ENCODE peak calls at places on chromosomes 5 and 9, in ten cellular contexts. One of them, this sample, is unnamed.

GRCh38 chr5:142960309-142960696 is 190.1 kb downstream of the ARHGAP26 start:
- DNase-seq in lower lobe of right lung: no peak
- DNase-seq in fibroblast of villous mesenchyme: peak
- DNase-seq in cardiac fibroblast: peak
- DNase-seq in CD8-positive, alpha-beta T cell: no peak
- DNase-seq in sigmoid colon: no peak
- DNase-seq in cardiac muscle cell: no peak
- DNase-seq in brain microvascular endothelial cell: peak
- DNase-seq in heart left ventricle: no peak
- DNase-seq in progenitor cell of endocrine pancreas: no peak
- DNase-seq in this sample: peak

GRCh38 chr5:177492841-177493240 is 4.6 kb downstream of the PDLIM7 start:
- DNase-seq in lower lobe of right lung: no peak
- DNase-seq in fibroblast of villous mesenchyme: no peak
- DNase-seq in cardiac fibroblast: no peak
- DNase-seq in CD8-positive, alpha-beta T cell: no peak
- DNase-seq in sigmoid colon: no peak
- DNase-seq in cardiac muscle cell: no peak
- DNase-seq in brain microvascular endothelial cell: no peak
- DNase-seq in heart left ventricle: no peak
- DNase-seq in progenitor cell of endocrine pancreas: no peak
- DNase-seq in this sample: no peak

GRCh38 chr5:170517411-170517810 is 13.6 kb downstream of the KCNIP1 start:
- DNase-seq in lower lobe of right lung: no peak
- DNase-seq in fibroblast of villous mesenchyme: no peak
- DNase-seq in cardiac fibroblast: no peak
- DNase-seq in CD8-positive, alpha-beta T cell: no peak
- DNase-seq in sigmoid colon: no peak
- DNase-seq in cardiac muscle cell: no peak
- DNase-seq in brain microvascular endothelial cell: no peak
- DNase-seq in heart left ventricle: no peak
- DNase-seq in progenitor cell of endocrine pancreas: no peak
- DNase-seq in this sample: no peak

GRCh38 chr9:77807295-77807694 is 159.2 kb upstream of the GNA14 start:
- DNase-seq in lower lobe of right lung: no peak
- DNase-seq in fibroblast of villous mesenchyme: peak
- DNase-seq in cardiac fibroblast: peak
- DNase-seq in CD8-positive, alpha-beta T cell: no peak
- DNase-seq in sigmoid colon: no peak
- DNase-seq in cardiac muscle cell: no peak
- DNase-seq in brain microvascular endothelial cell: peak
- DNase-seq in heart left ventricle: no peak
- DNase-seq in progenitor cell of endocrine pancreas: no peak
- DNase-seq in this sample: no peak

GRCh38 chr5:165579911-165580310 is 2074.5 kb downstream of the MAT2B start:
- DNase-seq in lower lobe of right lung: no peak
- DNase-seq in fibroblast of villous mesenchyme: peak
- DNase-seq in cardiac fibroblast: peak
- DNase-seq in CD8-positive, alpha-beta T cell: no peak
- DNase-seq in sigmoid colon: no peak
- DNase-seq in cardiac muscle cell: no peak
- DNase-seq in brain microvascular endothelial cell: no peak
- DNase-seq in heart left ventricle: no peak
- DNase-seq in progenitor cell of endocrine pancreas: no peak
- DNase-seq in this sample: no peak

GRCh38 chr5:45741110-45741509 is 44.9 kb upstream of the HCN1 start:
- DNase-seq in lower lobe of right lung: no peak
- DNase-seq in fibroblast of villous mesenchyme: no peak
- DNase-seq in cardiac fibroblast: no peak
- DNase-seq in CD8-positive, alpha-beta T cell: no peak
- DNase-seq in sigmoid colon: no peak
- DNase-seq in cardiac muscle cell: peak
- DNase-seq in brain microvascular endothelial cell: no peak
- DNase-seq in heart left ventricle: no peak
- DNase-seq in progenitor cell of endocrine pancreas: no peak
- DNase-seq in this sample: no peak

GRCh38 chr9:112765281-112765680 is 14.7 kb downstream of the SNX30 start:
- DNase-seq in lower lobe of right lung: no peak
- DNase-seq in fibroblast of villous mesenchyme: no peak
- DNase-seq in cardiac fibroblast: no peak
- DNase-seq in CD8-positive, alpha-beta T cell: no peak
- DNase-seq in sigmoid colon: no peak
- DNase-seq in cardiac muscle cell: no peak
- DNase-seq in brain microvascular endothelial cell: no peak
- DNase-seq in heart left ventricle: no peak
- DNase-seq in progenitor cell of endocrine pancreas: no peak
- DNase-seq in this sample: no peak

GRCh38 chr5:172788771-172789686 is 18.0 kb upstream of the DUSP1 start:
- DNase-seq in lower lobe of right lung: peak
- DNase-seq in fibroblast of villous mesenchyme: peak
- DNase-seq in cardiac fibroblast: peak
- DNase-seq in CD8-positive, alpha-beta T cell: no peak
- DNase-seq in sigmoid colon: peak
- DNase-seq in cardiac muscle cell: peak
- DNase-seq in brain microvascular endothelial cell: no peak
- DNase-seq in heart left ventricle: no peak
- DNase-seq in progenitor cell of endocrine pancreas: no peak
- DNase-seq in this sample: peak

DNA sequence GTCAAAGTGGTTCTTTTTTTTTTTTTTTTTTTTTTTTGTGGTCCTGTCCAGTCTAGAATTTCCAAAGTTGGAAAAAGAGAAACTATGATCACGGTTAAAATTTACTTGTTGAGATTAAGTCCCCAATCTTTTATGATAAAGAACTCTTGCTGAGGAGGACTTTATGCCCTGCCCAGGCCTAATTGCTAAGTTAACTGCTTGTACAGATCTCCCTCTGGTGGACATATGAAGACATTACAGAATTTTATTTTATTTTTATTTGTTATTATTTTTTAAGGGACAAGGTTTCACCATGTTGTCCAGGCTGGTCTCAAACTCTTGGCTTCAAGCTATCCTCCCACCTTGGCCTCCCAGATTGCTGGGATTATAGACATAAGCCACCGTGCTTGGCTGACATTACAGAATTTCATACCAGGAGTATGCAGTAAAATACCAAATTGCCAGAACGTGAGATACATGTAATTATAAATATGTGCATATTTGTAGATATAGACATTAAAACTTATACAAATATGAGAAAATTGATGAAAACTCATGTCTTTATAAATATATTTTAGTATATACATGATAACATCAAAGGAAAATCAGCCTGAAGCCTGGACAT is 91.2 kb downstream of the RFK start:
- DNase-seq in lower lobe of right lung: no peak
- DNase-seq in fibroblast of villous mesenchyme: peak
- DNase-seq in cardiac fibroblast: peak
- DNase-seq in CD8-positive, alpha-beta T cell: no peak
- DNase-seq in sigmoid colon: no peak
- DNase-seq in cardiac muscle cell: peak
- DNase-seq in brain microvascular endothelial cell: peak
- DNase-seq in heart left ventricle: no peak
- DNase-seq in progenitor cell of endocrine pancreas: no peak
- DNase-seq in this sample: peak
- TF ChIP-seq CTCF in lower lobe of right lung: peak
- TF ChIP-seq CTCF in fibroblast of villous mesenchyme: peak
- TF ChIP-seq CTCF in cardiac fibroblast: peak
- TF ChIP-seq CTCF in CD8-positive, alpha-beta T cell: peak
- TF ChIP-seq CTCF in sigmoid colon: peak
- TF ChIP-seq CTCF in cardiac muscle cell: peak
- TF ChIP-seq CTCF in brain microvascular endothelial cell: peak
- TF ChIP-seq CTCF in heart left ventricle: peak
- TF ChIP-seq CTCF in progenitor cell of endocrine pancreas: peak
- TF ChIP-seq CTCF in this sample: peak

DNA sequence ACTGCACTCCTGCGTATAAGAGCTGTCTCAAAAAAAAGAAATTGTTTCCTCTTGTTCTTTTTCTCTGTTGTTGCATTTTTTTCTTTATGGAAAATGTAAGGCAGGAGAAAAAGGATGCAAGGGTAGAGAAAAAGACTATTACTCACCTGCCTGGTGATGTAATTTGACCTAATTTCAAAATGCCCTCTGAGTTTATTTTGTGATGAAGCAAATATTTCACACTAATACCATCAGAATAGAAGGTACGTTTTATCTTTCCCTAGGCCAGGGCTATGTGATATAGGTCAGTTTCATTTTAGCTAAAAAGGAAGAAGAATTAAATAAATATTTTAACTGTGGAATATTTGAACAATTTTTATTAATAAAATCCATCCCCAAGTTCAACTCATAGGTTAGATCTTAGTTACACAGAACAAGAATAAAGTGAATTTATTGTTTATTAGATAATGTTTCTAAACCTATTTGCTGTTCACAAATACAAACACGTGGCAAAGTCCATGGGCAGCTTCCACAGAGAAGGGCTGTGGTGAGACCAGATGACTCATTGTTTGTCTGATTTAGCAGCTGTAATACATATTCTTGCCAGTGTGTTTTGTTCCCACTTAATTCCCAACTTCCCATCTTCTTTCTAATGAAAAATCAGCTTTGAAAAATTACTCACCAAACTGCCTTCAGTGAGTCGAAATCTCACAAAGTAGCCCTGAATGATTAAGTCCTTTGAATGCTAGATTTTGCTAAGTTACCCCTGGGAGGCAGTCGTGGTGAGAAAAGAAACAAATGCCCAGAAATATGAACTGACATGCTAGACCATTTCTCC is 52.8 kb upstream of the CCDC112 start:
- DNase-seq in lower lobe of right lung: no peak
- DNase-seq in fibroblast of villous mesenchyme: peak
- DNase-seq in cardiac fibroblast: peak
- DNase-seq in CD8-positive, alpha-beta T cell: no peak
- DNase-seq in sigmoid colon: no peak
- DNase-seq in cardiac muscle cell: no peak
- DNase-seq in brain microvascular endothelial cell: peak
- DNase-seq in heart left ventricle: peak
- DNase-seq in progenitor cell of endocrine pancreas: no peak
- DNase-seq in this sample: no peak
- TF ChIP-seq CTCF in lower lobe of right lung: no peak
- TF ChIP-seq CTCF in fibroblast of villous mesenchyme: no peak
- TF ChIP-seq CTCF in cardiac fibroblast: peak
- TF ChIP-seq CTCF in CD8-positive, alpha-beta T cell: no peak
- TF ChIP-seq CTCF in sigmoid colon: no peak
- TF ChIP-seq CTCF in cardiac muscle cell: peak
- TF ChIP-seq CTCF in brain microvascular endothelial cell: no peak
- TF ChIP-seq CTCF in heart left ventricle: no peak
- TF ChIP-seq CTCF in progenitor cell of endocrine pancreas: no peak
- TF ChIP-seq CTCF in this sample: no peak

GRCh38 chr5:116289276-116289675 is 204.5 kb downstream of the COMMD10 start:
- DNase-seq in lower lobe of right lung: no peak
- DNase-seq in fibroblast of villous mesenchyme: no peak
- DNase-seq in cardiac fibroblast: no peak
- DNase-seq in CD8-positive, alpha-beta T cell: no peak
- DNase-seq in sigmoid colon: no peak
- DNase-seq in cardiac muscle cell: no peak
- DNase-seq in brain microvascular endothelial cell: no peak
- DNase-seq in heart left ventricle: no peak
- DNase-seq in progenitor cell of endocrine pancreas: no peak
- DNase-seq in this sample: no peak
- TF ChIP-seq CTCF in lower lobe of right lung: no peak
- TF ChIP-seq CTCF in fibroblast of villous mesenchyme: peak
- TF ChIP-seq CTCF in cardiac fibroblast: peak
- TF ChIP-seq CTCF in CD8-positive, alpha-beta T cell: no peak
- TF ChIP-seq CTCF in sigmoid colon: no peak
- TF ChIP-seq CTCF in cardiac muscle cell: no peak
- TF ChIP-seq CTCF in brain microvascular endothelial cell: peak
- TF ChIP-seq CTCF in heart left ventricle: no peak
- TF ChIP-seq CTCF in progenitor cell of endocrine pancreas: no peak
- TF ChIP-seq CTCF in this sample: no peak

GRCh38 chr9:21415492-21416267 is 6.8 kb downstream of the IFNA8 start:
- DNase-seq in lower lobe of right lung: no peak
- DNase-seq in fibroblast of villous mesenchyme: peak
- DNase-seq in cardiac fibroblast: no peak
- DNase-seq in CD8-positive, alpha-beta T cell: no peak
- DNase-seq in sigmoid colon: no peak
- DNase-seq in cardiac muscle cell: no peak
- DNase-seq in brain microvascular endothelial cell: no peak
- DNase-seq in heart left ventricle: no peak
- DNase-seq in progenitor cell of endocrine pancreas: no peak
- DNase-seq in this sample: no peak

GRCh38 chr9:21414220-21414940 is 5.5 kb downstream of the IFNA8 start:
- DNase-seq in lower lobe of right lung: no peak
- DNase-seq in fibroblast of villous mesenchyme: no peak
- DNase-seq in cardiac fibroblast: no peak
- DNase-seq in CD8-positive, alpha-beta T cell: no peak
- DNase-seq in sigmoid colon: no peak
- DNase-seq in cardiac muscle cell: no peak
- DNase-seq in brain microvascular endothelial cell: no peak
- DNase-seq in heart left ventricle: no peak
- DNase-seq in progenitor cell of endocrine pancreas: no peak
- DNase-seq in this sample: no peak

GRCh38 chr9:21412109-21412508 is 3.2 kb downstream of the IFNA8 start:
- DNase-seq in lower lobe of right lung: no peak
- DNase-seq in fibroblast of villous mesenchyme: no peak
- DNase-seq in cardiac fibroblast: no peak
- DNase-seq in CD8-positive, alpha-beta T cell: no peak
- DNase-seq in sigmoid colon: no peak
- DNase-seq in cardiac muscle cell: no peak
- DNase-seq in brain microvascular endothelial cell: no peak
- DNase-seq in heart left ventricle: no peak
- DNase-seq in progenitor cell of endocrine pancreas: no peak
- DNase-seq in this sample: no peak

GRCh38 chr9:21408817-21409216 is at the start of gene IFNA8:
- DNase-seq in lower lobe of right lung: no peak
- DNase-seq in fibroblast of villous mesenchyme: no peak
- DNase-seq in cardiac fibroblast: no peak
- DNase-seq in CD8-positive, alpha-beta T cell: no peak
- DNase-seq in sigmoid colon: no peak
- DNase-seq in cardiac muscle cell: no peak
- DNase-seq in brain microvascular endothelial cell: no peak
- DNase-seq in heart left ventricle: no peak
- DNase-seq in progenitor cell of endocrine pancreas: no peak
- DNase-seq in this sample: no peak

DNA sequence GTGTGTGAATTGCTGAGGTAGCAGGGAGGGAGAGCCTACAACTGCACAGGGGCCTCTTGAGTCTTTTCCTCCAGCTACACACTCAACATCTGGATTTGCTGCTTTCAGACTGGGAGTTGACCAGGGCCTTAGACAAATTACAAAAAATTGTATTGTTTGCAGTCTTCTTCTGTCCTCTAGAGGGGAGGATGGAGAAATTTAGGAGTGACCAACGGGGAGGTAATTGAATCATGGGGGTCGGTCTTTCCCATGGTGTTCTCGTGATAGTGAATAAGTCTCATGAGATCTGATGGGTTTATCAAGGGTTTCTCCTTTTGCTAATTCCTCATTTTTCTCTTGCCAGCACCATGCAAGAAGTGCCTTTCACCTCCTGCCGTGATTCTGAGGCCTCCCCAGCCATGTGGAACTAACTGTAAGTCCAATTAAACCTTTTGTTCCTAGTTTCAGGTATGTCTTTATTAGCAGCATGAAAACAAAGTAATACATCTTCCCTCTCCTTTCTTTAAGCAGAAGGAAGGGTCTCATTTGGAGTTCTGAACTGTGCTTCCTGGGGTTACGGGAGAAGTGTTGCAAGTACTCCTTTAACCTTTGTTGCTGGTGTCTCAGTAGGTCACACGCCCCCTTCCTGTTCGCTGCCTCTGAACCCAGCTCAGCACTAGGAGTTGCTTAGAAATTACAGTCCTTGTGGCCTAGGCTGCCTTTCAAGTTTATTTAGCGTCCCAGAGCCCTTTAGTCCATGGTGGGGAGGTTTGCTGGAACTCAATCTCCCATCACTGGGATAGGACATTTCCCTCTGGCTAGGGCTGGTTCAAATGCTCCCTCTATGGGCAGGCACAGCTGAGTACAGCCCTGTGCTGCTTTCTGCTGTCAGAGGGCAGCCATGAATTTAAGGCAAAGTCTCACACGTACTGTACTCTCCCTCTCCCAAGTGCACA is 4.4 kb downstream of the IFNA8 start:
- DNase-seq in lower lobe of right lung: no peak
- DNase-seq in fibroblast of villous mesenchyme: no peak
- DNase-seq in cardiac fibroblast: no peak
- DNase-seq in CD8-positive, alpha-beta T cell: no peak
- DNase-seq in sigmoid colon: no peak
- DNase-seq in cardiac muscle cell: no peak
- DNase-seq in brain microvascular endothelial cell: no peak
- DNase-seq in heart left ventricle: no peak
- DNase-seq in progenitor cell of endocrine pancreas: no peak
- DNase-seq in this sample: no peak
- TF ChIP-seq CTCF in lower lobe of right lung: peak
- TF ChIP-seq CTCF in fibroblast of villous mesenchyme: peak
- TF ChIP-seq CTCF in cardiac fibroblast: peak
- TF ChIP-seq CTCF in CD8-positive, alpha-beta T cell: no peak
- TF ChIP-seq CTCF in sigmoid colon: no peak
- TF ChIP-seq CTCF in cardiac muscle cell: peak
- TF ChIP-seq CTCF in brain microvascular endothelial cell: peak
- TF ChIP-seq CTCF in heart left ventricle: no peak
- TF ChIP-seq CTCF in progenitor cell of endocrine pancreas: peak
- TF ChIP-seq CTCF in this sample: peak